ENCODE peak calls at places on chromosomes 2 and 18, in ten cellular contexts. S is kidney glomerular epithelial cell; O is stimulated activated CD4-positive, alpha-beta T cell treated with anti-CD3 and anti-CD28 coated beads, Interleukin-4, amount 100 ng/mL, for 48 hours; A is left ventricle myocardium inferior; R is Jurkat, Clone E6-1; D is PC-3; W is midbrain; Z is SJSA1; C is WTC11; N is MM.1S. F is an unnamed sample.

GRCh38 chr2:108458082-108458481 is 9.1 kb downstream of the GCC2 start:
- DNase-seq in S (no peak), O (no peak), A (no peak), R (no peak), D (no peak), W (no peak), Z (no peak), C (no peak), N (no peak), F (no peak)

GRCh38 chr2:11430729-11431128 is 35.2 kb downstream of the E2F6 start:
- DNase-seq in S (peak; percentile 13), O (no peak), A (no peak), R (no peak), D (no peak), W (no peak), Z (no peak), C (no peak), N (no peak), F (no peak)

GRCh38 chr2:108199726-108200125 is 40.0 kb upstream of the SULT1C3 start:
- DNase-seq in S (peak; percentile 57), O (no peak), A (no peak), R (no peak), D (peak; percentile 60), W (no peak), Z (no peak), C (no peak), N (no peak), F (no peak)

GRCh38 chr2:226489765-226490164 is 309.9 kb downstream of the IRS1 start:
- DNase-seq in S (peak; percentile 42), O (no peak), A (no peak), R (no peak), D (peak; percentile 80), W (no peak), Z (peak; percentile 78), C (no peak), N (no peak), F (no peak)

GRCh38 chr2:223586261-223586660 is 15.9 kb downstream of the SCG2 start:
- DNase-seq in S (no peak), O (no peak), A (no peak), R (no peak), D (no peak), W (no peak), Z (peak; percentile 17), C (no peak), N (no peak), F (no peak)

GRCh38 chr2:164808776-164809175 is 32.8 kb downstream of the COBLL1 start:
- DNase-seq in S (no peak), O (no peak), A (no peak), R (no peak), D (no peak), W (no peak), Z (peak; percentile 13), C (no peak), N (no peak), F (no peak)

GRCh38 chr2:234670052-234670451 is 173.2 kb upstream of the ARL4C start:
- DNase-seq in S (peak; percentile 74), O (no peak), A (no peak), R (no peak), D (peak; percentile 70), W (no peak), Z (peak; percentile 83), C (no peak), N (no peak), F (no peak)

GRCh38 chr2:156864230-156864629 is 393.3 kb upstream of the GALNT5 start:
- DNase-seq in S (no peak), O (no peak), A (no peak), R (no peak), D (no peak), W (no peak), Z (no peak), C (no peak), N (no peak), F (no peak)

GRCh38 chr2:120066708-120067547 is 54.1 kb downstream of the EPB41L5 start:
- DNase-seq in S (peak; percentile 13), O (no peak), A (no peak), R (no peak), D (peak; percentile 80), W (no peak), Z (peak; percentile 20), C (no peak), N (no peak), F (peak; percentile 16)

GRCh38 chr2:98509542-98510321 is 65.1 kb downstream of the INPP4A start:
- DNase-seq in S (no peak), O (no peak), A (no peak), R (no peak), D (no peak), W (no peak), Z (no peak), C (no peak), N (no peak), F (no peak)

GRCh38 chr18:48657446-48658120 is 118.8 kb downstream of the CTIF start:
- DNase-seq in S (no peak), O (no peak), A (no peak), R (no peak), D (no peak), W (no peak), Z (no peak), C (no peak), N (no peak), F (no peak)

GRCh38 chr2:220785181-220785580 is 786.9 kb downstream of the EPHA4 start:
- DNase-seq in S (no peak), O (no peak), A (no peak), R (no peak), D (peak; percentile 20), W (no peak), Z (no peak), C (no peak), N (no peak), F (no peak)

GRCh38 chr2:119316066-119316465 is 50.6 kb downstream of the C2orf76 start:
- DNase-seq in S (no peak), O (no peak), A (no peak), R (no peak), D (no peak), W (no peak), Z (no peak), C (no peak), N (no peak), F (no peak)

GRCh38 chr18:74654637-74655036 is 57.0 kb downstream of the ZNF407 start:
- DNase-seq in S (peak; percentile 9), O (no peak), A (no peak), R (no peak), D (peak; percentile 9), W (no peak), Z (no peak), C (no peak), N (no peak), F (no peak)